ENCODE peak calls at places on chromosomes 12 and 14, in seven cellular contexts. One of them, this sample, is unnamed.
A peak's percentile ranks its signal among the peaks of the same experiment; 100 is the strongest.

GRCh38 chr12:133120385-133121191 is 9.5 kb downstream of the ZNF891 start:
- DNase-seq in activated naive CD8-positive, alpha-beta T cell treated with anti-CD3 and anti-CD28 coated beads, Interleukin-2, amount 10 ng/mL, durations not matched to agents 7 days and 5 days: no peak
- DNase-seq in WTC11: no peak
- DNase-seq in Kasumi-1: no peak
- DNase-seq in BE2C: no peak
- DNase-seq in HepG2: no peak
- DNase-seq in gastrocnemius medialis: no peak
- DNase-seq in this sample: peak; percentile 9

GRCh38 chr14:20417250-20418186 is 4.2 kb upstream of the TEP1 start:
- DNase-seq in activated naive CD8-positive, alpha-beta T cell treated with anti-CD3 and anti-CD28 coated beads, Interleukin-2, amount 10 ng/mL, durations not matched to agents 7 days and 5 days: no peak
- DNase-seq in Kasumi-1: no peak
- DNase-seq in BE2C: no peak
- DNase-seq in HepG2: peak; percentile 65
- DNase-seq in WTC11: no peak
- DNase-seq in gastrocnemius medialis: no peak
- DNase-seq in this sample: no peak

GRCh38 chr14:80356413-80356812 is 145.1 kb upstream of the DIO2 start:
- DNase-seq in HepG2: peak; percentile 2
- DNase-seq in gastrocnemius medialis: no peak
- DNase-seq in BE2C: no peak
- DNase-seq in activated naive CD8-positive, alpha-beta T cell treated with anti-CD3 and anti-CD28 coated beads, Interleukin-2, amount 10 ng/mL, durations not matched to agents 7 days and 5 days: no peak
- DNase-seq in Kasumi-1: no peak
- DNase-seq in WTC11: peak; percentile 13
- DNase-seq in this sample: peak; percentile 54

GRCh38 chr12:22416831-22417230 is 82.3 kb upstream of the ST8SIA1 start:
- DNase-seq in WTC11: no peak
- DNase-seq in activated naive CD8-positive, alpha-beta T cell treated with anti-CD3 and anti-CD28 coated beads, Interleukin-2, amount 10 ng/mL, durations not matched to agents 7 days and 5 days: no peak
- DNase-seq in gastrocnemius medialis: no peak
- DNase-seq in HepG2: no peak
- DNase-seq in BE2C: no peak
- DNase-seq in Kasumi-1: no peak
- DNase-seq in this sample: no peak

GRCh38 chr14:51448831-51449665 is 202.7 kb upstream of the FRMD6 start:
- DNase-seq in HepG2: no peak
- DNase-seq in Kasumi-1: no peak
- DNase-seq in gastrocnemius medialis: no peak
- DNase-seq in BE2C: peak; percentile 38
- DNase-seq in WTC11: no peak
- DNase-seq in activated naive CD8-positive, alpha-beta T cell treated with anti-CD3 and anti-CD28 coated beads, Interleukin-2, amount 10 ng/mL, durations not matched to agents 7 days and 5 days: no peak
- DNase-seq in this sample: peak; percentile 75

GRCh38 chr12:78802593-78802992 is 62.0 kb upstream of the SYT1 start:
- DNase-seq in HepG2: no peak
- DNase-seq in WTC11: no peak
- DNase-seq in gastrocnemius medialis: no peak
- DNase-seq in BE2C: peak; percentile 78
- DNase-seq in activated naive CD8-positive, alpha-beta T cell treated with anti-CD3 and anti-CD28 coated beads, Interleukin-2, amount 10 ng/mL, durations not matched to agents 7 days and 5 days: no peak
- DNase-seq in Kasumi-1: no peak
- DNase-seq in this sample: peak; percentile 85

GRCh38 chr14:70436867-70437266 is 15.1 kb upstream of the ADAM21 start:
- DNase-seq in HepG2: no peak
- DNase-seq in gastrocnemius medialis: no peak
- DNase-seq in BE2C: no peak
- DNase-seq in activated naive CD8-positive, alpha-beta T cell treated with anti-CD3 and anti-CD28 coated beads, Interleukin-2, amount 10 ng/mL, durations not matched to agents 7 days and 5 days: no peak
- DNase-seq in Kasumi-1: no peak
- DNase-seq in WTC11: no peak
- DNase-seq in this sample: no peak

GRCh38 chr12:4745249-4745648 is 25.0 kb downstream of the GALNT8 start:
- DNase-seq in Kasumi-1: no peak
- DNase-seq in BE2C: no peak
- DNase-seq in HepG2: no peak
- DNase-seq in gastrocnemius medialis: no peak
- DNase-seq in WTC11: no peak
- DNase-seq in activated naive CD8-positive, alpha-beta T cell treated with anti-CD3 and anti-CD28 coated beads, Interleukin-2, amount 10 ng/mL, durations not matched to agents 7 days and 5 days: no peak
- DNase-seq in this sample: no peak

GRCh38 chr12:46855760-46856159 is 30.0 kb upstream of the SLC38A4 start:
- DNase-seq in WTC11: no peak
- DNase-seq in HepG2: no peak
- DNase-seq in activated naive CD8-positive, alpha-beta T cell treated with anti-CD3 and anti-CD28 coated beads, Interleukin-2, amount 10 ng/mL, durations not matched to agents 7 days and 5 days: no peak
- DNase-seq in gastrocnemius medialis: no peak
- DNase-seq in BE2C: no peak
- DNase-seq in Kasumi-1: no peak
- DNase-seq in this sample: no peak

GRCh38 chr12:78891646-78892353 is 27.2 kb downstream of the SYT1 start:
- DNase-seq in Kasumi-1: no peak
- DNase-seq in activated naive CD8-positive, alpha-beta T cell treated with anti-CD3 and anti-CD28 coated beads, Interleukin-2, amount 10 ng/mL, durations not matched to agents 7 days and 5 days: no peak
- DNase-seq in WTC11: no peak
- DNase-seq in BE2C: no peak
- DNase-seq in gastrocnemius medialis: no peak
- DNase-seq in HepG2: no peak
- DNase-seq in this sample: no peak

GRCh38 chr14:75274899-75275569 is 3.6 kb upstream of the FOS start:
- DNase-seq in gastrocnemius medialis: no peak
- DNase-seq in activated naive CD8-positive, alpha-beta T cell treated with anti-CD3 and anti-CD28 coated beads, Interleukin-2, amount 10 ng/mL, durations not matched to agents 7 days and 5 days: no peak
- DNase-seq in BE2C: no peak
- DNase-seq in Kasumi-1: peak; percentile 90
- DNase-seq in WTC11: no peak
- DNase-seq in HepG2: no peak
- DNase-seq in this sample: peak; percentile 44

GRCh38 chr12:131894981-131895639 is 688 bp downstream of the ULK1 start:
- DNase-seq in HepG2: no peak
- DNase-seq in activated naive CD8-positive, alpha-beta T cell treated with anti-CD3 and anti-CD28 coated beads, Interleukin-2, amount 10 ng/mL, durations not matched to agents 7 days and 5 days: peak; percentile 57
- DNase-seq in Kasumi-1: no peak
- DNase-seq in BE2C: peak; percentile 26
- DNase-seq in WTC11: no peak
- DNase-seq in gastrocnemius medialis: no peak
- DNase-seq in this sample: no peak

GRCh38 chr12:122998316-122998715 is 17.8 kb downstream of the ARL6IP4 start:
- DNase-seq in Kasumi-1: no peak
- DNase-seq in BE2C: no peak
- DNase-seq in activated naive CD8-positive, alpha-beta T cell treated with anti-CD3 and anti-CD28 coated beads, Interleukin-2, amount 10 ng/mL, durations not matched to agents 7 days and 5 days: no peak
- DNase-seq in WTC11: no peak
- DNase-seq in gastrocnemius medialis: no peak
- DNase-seq in HepG2: no peak
- DNase-seq in this sample: no peak

GRCh38 chr14:70097576-70098256 is 91.0 kb downstream of the SLC8A3 start:
- DNase-seq in WTC11: no peak
- DNase-seq in activated naive CD8-positive, alpha-beta T cell treated with anti-CD3 and anti-CD28 coated beads, Interleukin-2, amount 10 ng/mL, durations not matched to agents 7 days and 5 days: no peak
- DNase-seq in gastrocnemius medialis: no peak
- DNase-seq in HepG2: no peak
- DNase-seq in BE2C: no peak
- DNase-seq in Kasumi-1: no peak
- DNase-seq in this sample: no peak

GRCh38 chr12:127600211-127600610 is 666.8 kb upstream of the TMEM132C start:
- DNase-seq in activated naive CD8-positive, alpha-beta T cell treated with anti-CD3 and anti-CD28 coated beads, Interleukin-2, amount 10 ng/mL, durations not matched to agents 7 days and 5 days: no peak
- DNase-seq in WTC11: peak; percentile 25
- DNase-seq in gastrocnemius medialis: no peak
- DNase-seq in HepG2: no peak
- DNase-seq in Kasumi-1: no peak
- DNase-seq in BE2C: no peak
- DNase-seq in this sample: no peak

GRCh38 chr12:40078201-40078730 is 27.6 kb downstream of the SLC2A13 start:
- DNase-seq in WTC11: no peak
- DNase-seq in activated naive CD8-positive, alpha-beta T cell treated with anti-CD3 and anti-CD28 coated beads, Interleukin-2, amount 10 ng/mL, durations not matched to agents 7 days and 5 days: no peak
- DNase-seq in BE2C: no peak
- DNase-seq in Kasumi-1: no peak
- DNase-seq in gastrocnemius medialis: no peak
- DNase-seq in HepG2: no peak
- DNase-seq in this sample: no peak

GRCh38 chr12:52602552-52602951 is 1.3 kb upstream of the KRT72 start:
- DNase-seq in Kasumi-1: no peak
- DNase-seq in gastrocnemius medialis: no peak
- DNase-seq in BE2C: no peak
- DNase-seq in activated naive CD8-positive, alpha-beta T cell treated with anti-CD3 and anti-CD28 coated beads, Interleukin-2, amount 10 ng/mL, durations not matched to agents 7 days and 5 days: no peak
- DNase-seq in HepG2: no peak
- DNase-seq in WTC11: no peak
- DNase-seq in this sample: no peak

GRCh38 chr12:27498761-27499160 is 25.2 kb upstream of the PPFIBP1 start:
- DNase-seq in Kasumi-1: peak; percentile 24
- DNase-seq in BE2C: no peak
- DNase-seq in WTC11: no peak
- DNase-seq in gastrocnemius medialis: no peak
- DNase-seq in HepG2: no peak
- DNase-seq in activated naive CD8-positive, alpha-beta T cell treated with anti-CD3 and anti-CD28 coated beads, Interleukin-2, amount 10 ng/mL, durations not matched to agents 7 days and 5 days: no peak
- DNase-seq in this sample: peak; percentile 18

GRCh38 chr12:124655317-124656213 is 88.2 kb upstream of the NCOR2 start:
- DNase-seq in BE2C: peak; percentile 72
- DNase-seq in Kasumi-1: peak; percentile 77
- DNase-seq in gastrocnemius medialis: peak; percentile 21
- DNase-seq in activated naive CD8-positive, alpha-beta T cell treated with anti-CD3 and anti-CD28 coated beads, Interleukin-2, amount 10 ng/mL, durations not matched to agents 7 days and 5 days: no peak
- DNase-seq in WTC11: peak; percentile 77
- DNase-seq in HepG2: no peak
- DNase-seq in this sample: peak; percentile 99

GRCh38 chr14:23095196-23096108 is at the start of gene C14orf119:
- DNase-seq in Kasumi-1: no peak
- DNase-seq in BE2C: peak; percentile 99
- DNase-seq in HepG2: peak; percentile 100
- DNase-seq in activated naive CD8-positive, alpha-beta T cell treated with anti-CD3 and anti-CD28 coated beads, Interleukin-2, amount 10 ng/mL, durations not matched to agents 7 days and 5 days: peak; percentile 86
- DNase-seq in gastrocnemius medialis: peak; percentile 100
- DNase-seq in WTC11: peak; percentile 100
- DNase-seq in this sample: peak; percentile 100

GRCh38 chr14:32761381-32761968 is 177.2 kb upstream of the NPAS3 start:
- DNase-seq in gastrocnemius medialis: no peak
- DNase-seq in WTC11: no peak
- DNase-seq in BE2C: no peak
- DNase-seq in HepG2: no peak
- DNase-seq in activated naive CD8-positive, alpha-beta T cell treated with anti-CD3 and anti-CD28 coated beads, Interleukin-2, amount 10 ng/mL, durations not matched to agents 7 days and 5 days: no peak
- DNase-seq in Kasumi-1: no peak
- DNase-seq in this sample: peak; percentile 88

GRCh38 chr14:73744175-73744867 is 30.1 kb upstream of the PNMA1 start:
- DNase-seq in HepG2: no peak
- DNase-seq in Kasumi-1: no peak
- DNase-seq in BE2C: no peak
- DNase-seq in activated naive CD8-positive, alpha-beta T cell treated with anti-CD3 and anti-CD28 coated beads, Interleukin-2, amount 10 ng/mL, durations not matched to agents 7 days and 5 days: no peak
- DNase-seq in gastrocnemius medialis: no peak
- DNase-seq in WTC11: no peak
- DNase-seq in this sample: no peak

GRCh38 chr12:120199595-120200306 is 1.2 kb downstream of the RPLP0 start:
- DNase-seq in WTC11: no peak
- DNase-seq in activated naive CD8-positive, alpha-beta T cell treated with anti-CD3 and anti-CD28 coated beads, Interleukin-2, amount 10 ng/mL, durations not matched to agents 7 days and 5 days: no peak
- DNase-seq in gastrocnemius medialis: peak; percentile 75
- DNase-seq in HepG2: no peak
- DNase-seq in BE2C: no peak
- DNase-seq in Kasumi-1: no peak
- DNase-seq in this sample: peak; percentile 97